ENCODE peak calls at places on chromosomes 1 and 21, in five cellular contexts. One of them, this sample, is unnamed.

GRCh38 chr21:46115441-46116188 is 17.7 kb downstream of the COL6A2 start:
- DNase-seq in COR-L47: no peak
- DNase-seq in body of pancreas: peak; percentile 1
- DNase-seq in heart right ventricle: peak; percentile 8
- DNase-seq in T-cell: no peak
- DNase-seq in this sample: peak; percentile 55

GRCh38 chr1:230558324-230558723 is 84.0 kb upstream of the COG2 start:
- DNase-seq in COR-L47: no peak
- DNase-seq in body of pancreas: no peak
- DNase-seq in heart right ventricle: no peak
- DNase-seq in T-cell: no peak
- DNase-seq in this sample: no peak

GRCh38 chr1:17612831-17613230 is 73.3 kb downstream of the ARHGEF10L start:
- DNase-seq in COR-L47: no peak
- DNase-seq in body of pancreas: no peak
- DNase-seq in heart right ventricle: no peak
- DNase-seq in T-cell: no peak
- DNase-seq in this sample: no peak

GRCh38 chr1:89808429-89809117 is 12.3 kb upstream of the LRRC8D start:
- DNase-seq in COR-L47: no peak
- DNase-seq in body of pancreas: no peak
- DNase-seq in heart right ventricle: no peak
- DNase-seq in T-cell: no peak
- DNase-seq in this sample: no peak

GRCh38 chr1:54117815-54118563 is 34.8 kb downstream of the CDCP2 start:
- DNase-seq in COR-L47: no peak
- DNase-seq in body of pancreas: no peak
- DNase-seq in heart right ventricle: no peak
- DNase-seq in T-cell: no peak
- DNase-seq in this sample: no peak

GRCh38 chr1:9598316-9598700 is 9.6 kb downstream of the TMEM201 start:
- DNase-seq in COR-L47: no peak
- DNase-seq in body of pancreas: no peak
- DNase-seq in heart right ventricle: no peak
- DNase-seq in T-cell: no peak
- DNase-seq in this sample: no peak

GRCh38 chr1:90133133-90133532 is 138.2 kb downstream of the ZNF326 start:
- DNase-seq in COR-L47: peak; percentile 62
- DNase-seq in body of pancreas: peak; percentile 12
- DNase-seq in heart right ventricle: no peak
- DNase-seq in T-cell: no peak
- DNase-seq in this sample: no peak

GRCh38 chr1:53643061-53643880 is 95.7 kb downstream of the GLIS1 start:
- DNase-seq in COR-L47: no peak
- DNase-seq in body of pancreas: no peak
- DNase-seq in heart right ventricle: no peak
- DNase-seq in T-cell: no peak
- DNase-seq in this sample: peak; percentile 56

GRCh38 chr1:89440911-89441310 is 77.1 kb downstream of the GBP6 start:
- DNase-seq in COR-L47: no peak
- DNase-seq in body of pancreas: no peak
- DNase-seq in heart right ventricle: no peak
- DNase-seq in T-cell: no peak
- DNase-seq in this sample: no peak

GRCh38 chr1:9417695-9418094 is 121.6 kb upstream of the SLC25A33 start:
- DNase-seq in COR-L47: no peak
- DNase-seq in body of pancreas: no peak
- DNase-seq in heart right ventricle: no peak
- DNase-seq in T-cell: no peak
- DNase-seq in this sample: no peak

GRCh38 chr1:151061012-151061401 is 810 bp downstream of the MLLT11 start:
- DNase-seq in COR-L47: peak; percentile 42
- DNase-seq in body of pancreas: no peak
- DNase-seq in heart right ventricle: no peak
- DNase-seq in T-cell: no peak
- DNase-seq in this sample: no peak

GRCh38 chr1:38465463-38465862 is 394.1 kb downstream of the RRAGC start:
- DNase-seq in COR-L47: no peak
- DNase-seq in body of pancreas: no peak
- DNase-seq in heart right ventricle: no peak
- DNase-seq in T-cell: no peak
- DNase-seq in this sample: no peak

GRCh38 chr1:238063454-238063853 is 172.7 kb upstream of the ZP4 start:
- DNase-seq in COR-L47: no peak
- DNase-seq in body of pancreas: peak; percentile 57
- DNase-seq in heart right ventricle: no peak
- DNase-seq in T-cell: no peak
- DNase-seq in this sample: peak; percentile 27

GRCh38 chr21:21631961-21632360 is 633.8 kb downstream of the NCAM2 start:
- DNase-seq in COR-L47: no peak
- DNase-seq in body of pancreas: no peak
- DNase-seq in heart right ventricle: peak; percentile 10
- DNase-seq in T-cell: no peak
- DNase-seq in this sample: no peak